ENCODE peak calls at places on chromosomes 7 and 10, in nine cellular contexts. G is neuronal stem cell; V is SJSA1; W is breast epithelium; Q is central memory CD4-positive, alpha-beta T cell; Z is AML-193; T is NCI-H2081; X is GM04503; D is substantia nigra. F is an unnamed sample.

GRCh38 chr7:27611043-27611442 is 51.6 kb downstream of the HIBADH start:
- DNase-seq in G (no peak), V (no peak), W (no peak), Q (no peak), Z (no peak), T (no peak), X (no peak), D (no peak), F (no peak)

GRCh38 chr7:84614821-84615506 is 420.4 kb upstream of the SEMA3A start:
- DNase-seq in G (no peak), V (no peak), W (no peak), Q (no peak), Z (no peak), T (no peak), X (no peak), D (no peak), F (no peak)

GRCh38 chr7:142384508-142384922 is 126.7 kb upstream of the PRSS58 start:
- DNase-seq in G (no peak), V (peak; percentile 34), W (no peak), Q (no peak), Z (peak; percentile 91), T (no peak), X (peak; percentile 76), D (no peak), F (no peak)

GRCh38 chr10:104127411-104127810 is 5.4 kb downstream of the SFR1 start:
- DNase-seq in G (peak; percentile 8), V (no peak), W (no peak), Q (no peak), Z (peak; percentile 3), T (no peak), X (no peak), D (no peak), F (no peak)

GRCh38 chr7:96319444-96319843 is 2.5 kb downstream of the SLC25A13 start:
- DNase-seq in G (no peak), V (no peak), W (no peak), Q (no peak), Z (peak; percentile 24), T (no peak), X (no peak), D (no peak), F (no peak)

GRCh38 chr10:101695404-101695732 is 398 bp upstream of the FBXW4 start:
- DNase-seq in G (no peak), V (no peak), W (no peak), Q (no peak), Z (no peak), T (no peak), X (no peak), D (no peak), F (no peak)

GRCh38 chr10:130354555-130354954 is 218.4 kb downstream of the GLRX3 start:
- DNase-seq in G (no peak), V (no peak), W (no peak), Q (no peak), Z (no peak), T (no peak), X (no peak), D (no peak), F (no peak)

GRCh38 chr7:37818023-37818422 is 30.4 kb upstream of the NME8 start:
- DNase-seq in G (no peak), V (no peak), W (no peak), Q (no peak), Z (no peak), T (no peak), X (no peak), D (no peak), F (no peak)

GRCh38 chr7:35623381-35623780 is 71.6 kb downstream of the HERPUD2 start:
- DNase-seq in G (no peak), V (no peak), W (no peak), Q (no peak), Z (no peak), T (no peak), X (no peak), D (no peak), F (no peak)

GRCh38 chr10:19745672-19746071 is 70.6 kb upstream of the PLXDC2 start:
- DNase-seq in G (no peak), V (no peak), W (no peak), Q (no peak), Z (no peak), T (no peak), X (no peak), D (no peak), F (no peak)

GRCh38 chr7:3888096-3888495 is 587.0 kb downstream of the SDK1 start:
- DNase-seq in G (no peak), V (no peak), W (no peak), Q (no peak), Z (no peak), T (no peak), X (no peak), D (no peak), F (no peak)

GRCh38 chr7:92260248-92260781 is 14.5 kb downstream of the ANKIB1 start:
- DNase-seq in G (no peak), V (peak; percentile 54), W (no peak), Q (no peak), Z (no peak), T (no peak), X (no peak), D (no peak), F (no peak)

GRCh38 chr7:105821527-105821926 is 54.9 kb downstream of the ATXN7L1 start:
- DNase-seq in G (no peak), V (no peak), W (no peak), Q (no peak), Z (no peak), T (no peak), X (no peak), D (no peak), F (no peak)

GRCh38 chr10:35998036-35998435 is 355.9 kb upstream of the FZD8 start:
- DNase-seq in G (no peak), V (no peak), W (no peak), Q (no peak), Z (no peak), T (no peak), X (peak; percentile 25), D (no peak), F (no peak)

GRCh38 chr10:118960166-118961090 is 69.1 kb upstream of the NANOS1 start:
- DNase-seq in G (no peak), V (no peak), W (peak; percentile 87), Q (no peak), Z (no peak), T (no peak), X (no peak), D (no peak), F (no peak)

GRCh38 chr7:110573862-110574528 is 516.9 kb upstream of the LRRN3 start:
- DNase-seq in G (no peak), V (peak; percentile 42), W (no peak), Q (no peak), Z (no peak), T (no peak), X (no peak), D (no peak), F (no peak)

GRCh38 chr7:42222119-42222518 is 14.9 kb downstream of the GLI3 start:
- DNase-seq in G (no peak), V (no peak), W (no peak), Q (no peak), Z (no peak), T (no peak), X (no peak), D (no peak), F (no peak)

GRCh38 chr10:43284341-43284910 is 17.6 kb upstream of the RASGEF1A start:
- DNase-seq in G (no peak), V (no peak), W (no peak), Q (no peak), Z (no peak), T (no peak), X (no peak), D (no peak), F (no peak)

GRCh38 chr10:97792058-97792721 is 20.4 kb upstream of the SFRP5 start:
- DNase-seq in G (peak; percentile 58), V (peak; percentile 56), W (peak; percentile 56), Q (peak; percentile 64), Z (peak; percentile 21), T (peak; percentile 52), X (no peak), D (peak; percentile 54), F (peak; percentile 86)

GRCh38 chr7:129356176-129356575 is 78.1 kb upstream of the STRIP2 start:
- DNase-seq in G (no peak), V (no peak), W (no peak), Q (no peak), Z (no peak), T (no peak), X (no peak), D (no peak), F (no peak)

GRCh38 chr10:84715911-84716310 is 387.5 kb downstream of the CCSER2 start:
- DNase-seq in G (peak; percentile 40), V (peak; percentile 23), W (no peak), Q (no peak), Z (peak; percentile 17), T (peak; percentile 20), X (no peak), D (peak; percentile 1), F (peak; percentile 9)

GRCh38 chr10:1572519-1573333 is 164.6 kb downstream of the ADARB2 start:
- DNase-seq in G (no peak), V (peak; percentile 9), W (no peak), Q (no peak), Z (no peak), T (no peak), X (no peak), D (no peak), F (no peak)

GRCh38 chr7:151865070-151865670 is 11.7 kb downstream of the PRKAG2 start:
- DNase-seq in G (no peak), V (no peak), W (no peak), Q (no peak), Z (no peak), T (no peak), X (no peak), D (peak; percentile 54), F (no peak)

GRCh38 chr10:48885376-48885775 is 54.3 kb downstream of the LRRC18 start:
- DNase-seq in G (no peak), V (no peak), W (no peak), Q (no peak), Z (no peak), T (no peak), X (no peak), D (no peak), F (peak; percentile 9)

GRCh38 chr7:152464312-152465117 is 28.7 kb upstream of the KMT2C start:
- DNase-seq in G (peak; percentile 43), V (peak; percentile 90), W (peak; percentile 60), Q (no peak), Z (peak; percentile 29), T (peak; percentile 80), X (no peak), D (peak; percentile 74), F (peak; percentile 73)

GRCh38 chr7:95690367-95690947 is 81.9 kb upstream of the DYNC1I1 start:
- DNase-seq in G (peak; percentile 35), V (peak; percentile 61), W (no peak), Q (no peak), Z (peak; percentile 66), T (peak; percentile 57), X (peak; percentile 15), D (no peak), F (peak; percentile 73)

GRCh38 chr10:110457851-110458582 is 39.7 kb upstream of the DUSP5 start:
- DNase-seq in G (no peak), V (no peak), W (no peak), Q (no peak), Z (no peak), T (no peak), X (no peak), D (no peak), F (no peak)

GRCh38 chr10:89861584-89862287 is 160.3 kb downstream of the KIF20B start:
- DNase-seq in G (no peak), V (peak; percentile 58), W (no peak), Q (no peak), Z (no peak), T (no peak), X (peak; percentile 16), D (no peak), F (no peak)

GRCh38 chr10:85508159-85508558 is 858.4 kb downstream of the GRID1 start:
- DNase-seq in G (no peak), V (no peak), W (no peak), Q (no peak), Z (no peak), T (no peak), X (no peak), D (no peak), F (no peak)

F was measured in G401.